ENCODE peak calls at places on chromosome 16, in eight cellular contexts. N is CD4-positive, alpha-beta memory T cell; E is endodermal cell; C is uterus; G is tibial nerve; Y is CD8-positive, alpha-beta T cell; O is IMR-90; D is CD8-positive, alpha-beta memory T cell. K is an unnamed sample.

GRCh38 chr16:15639061-15639568 is 3.8 kb downstream of the MARF1 start:
- DNase-seq in N (no peak), E (no peak), C (no peak), G (no peak), Y (peak; percentile 25), O (no peak), D (no peak), K (no peak)

GRCh38 chr16:81004646-81005353 is 1.9 kb downstream of the CMC2 start:
- DNase-seq in N (peak; percentile 46), E (no peak), C (peak; percentile 24), G (no peak), Y (peak; percentile 33), O (peak; percentile 62), D (no peak), K (peak; percentile 67)

GRCh38 chr16:11586375-11586855 is 304 bp downstream of the LITAF start:
- DNase-seq in N (no peak), E (no peak), C (no peak), G (no peak), Y (no peak), O (no peak), D (no peak), K (no peak)

GRCh38 chr16:81765111-81765919 is 13.8 kb upstream of the PLCG2 start:
- DNase-seq in N (no peak), E (no peak), C (no peak), G (no peak), Y (no peak), O (no peak), D (no peak), K (no peak)

GRCh38 chr16:66551362-66551761 is 1.0 kb upstream of the CKLF start:
- DNase-seq in N (peak; percentile 80), E (peak; percentile 82), C (no peak), G (no peak), Y (peak; percentile 62), O (peak; percentile 9), D (peak; percentile 49), K (no peak)

GRCh38 chr16:70578035-70578434 is 54.4 kb downstream of the SF3B3 start:
- DNase-seq in N (no peak), E (peak; percentile 54), C (no peak), G (no peak), Y (no peak), O (no peak), D (no peak), K (no peak)

GRCh38 chr16:47565454-47565853 is 104.3 kb downstream of the PHKB start:
- DNase-seq in N (peak; percentile 43), E (no peak), C (no peak), G (peak; percentile 24), Y (no peak), O (peak; percentile 66), D (no peak), K (peak; percentile 78)

GRCh38 chr16:72191551-72191950 is 19.6 kb upstream of the PMFBP1 start:
- DNase-seq in N (no peak), E (no peak), C (no peak), G (no peak), Y (no peak), O (no peak), D (no peak), K (no peak)

GRCh38 chr16:17414421-17414820 is 56.3 kb downstream of the XYLT1 start:
- DNase-seq in N (no peak), E (no peak), C (no peak), G (no peak), Y (no peak), O (no peak), D (no peak), K (no peak)

GRCh38 chr16:4006441-4006989 is 109.7 kb downstream of the ADCY9 start:
- DNase-seq in N (no peak), E (no peak), C (no peak), G (no peak), Y (no peak), O (peak; percentile 30), D (no peak), K (no peak)

GRCh38 chr16:58499615-58500328 is at the start of gene NDRG4:
- DNase-seq in N (peak; percentile 52), E (peak; percentile 96), C (no peak), G (no peak), Y (peak; percentile 41), O (peak; percentile 87), D (no peak), K (peak; percentile 92)

GRCh38 chr16:11677959-11678881 is 10.0 kb downstream of the SNN start:
- DNase-seq in N (no peak), E (no peak), C (no peak), G (no peak), Y (no peak), O (no peak), D (no peak), K (no peak)

GRCh38 chr16:81790772-81791171 is 11.7 kb downstream of the PLCG2 start:
- DNase-seq in N (no peak), E (no peak), C (no peak), G (no peak), Y (no peak), O (no peak), D (no peak), K (no peak)

GRCh38 chr16:77234611-77235010 is 35.4 kb downstream of the SYCE1L start:
- DNase-seq in N (no peak), E (peak; percentile 78), C (no peak), G (no peak), Y (no peak), O (no peak), D (no peak), K (no peak)

GRCh38 chr16:67672739-67673662 is 6.4 kb downstream of the C16orf86 start:
- DNase-seq in N (peak; percentile 60), E (peak; percentile 94), C (peak; percentile 65), G (no peak), Y (peak; percentile 50), O (peak; percentile 67), D (peak; percentile 32), K (peak; percentile 68)

GRCh38 chr16:56549744-56550385 is 15.0 kb upstream of the MT4 start:
- DNase-seq in N (no peak), E (no peak), C (no peak), G (no peak), Y (no peak), O (peak; percentile 28), D (no peak), K (no peak)

GRCh38 chr16:82129881-82130280 is 40.1 kb downstream of the MPHOSPH6 start:
- DNase-seq in N (no peak), E (no peak), C (no peak), G (no peak), Y (no peak), O (no peak), D (no peak), K (no peak)

GRCh38 chr16:31108035-31108793 is at the start of gene BCKDK:
- DNase-seq in N (peak; percentile 44), E (peak; percentile 88), C (peak; percentile 63), G (no peak), Y (peak; percentile 58), O (peak; percentile 60), D (peak; percentile 49), K (peak; percentile 74)
- H3K27ac ChIP-seq in N (peak within 1 kb of the TSS; percentile 75), E (no peak within 1 kb of the TSS), C (peak within 1 kb of the TSS; percentile 82), G (peak within 1 kb of the TSS; percentile 96), Y (peak within 1 kb of the TSS; percentile 64), O (peak within 1 kb of the TSS; percentile 76), D (peak within 1 kb of the TSS; percentile 75), K (no peak within 1 kb of the TSS)

GRCh38 chr16:25219070-25219737 is 2.5 kb downstream of the AQP8 start:
- DNase-seq in N (no peak), E (no peak), C (no peak), G (no peak), Y (no peak), O (no peak), D (no peak), K (no peak)
- H3K4me1 ChIP-seq in N (no peaks in the 10 kb centered on the region), E (no peaks in the 10 kb centered on the region), C (no peaks in the 10 kb centered on the region), G (no peaks in the 10 kb centered on the region), Y (no peaks in the 10 kb centered on the region), O (no peaks in the 10 kb centered on the region), D (no peaks in the 10 kb centered on the region), K (peaks cover 5% of the 10 kb centered on the region)

GRCh38 chr16:8611122-8611521 is 10.4 kb upstream of the METTL22 start:
- DNase-seq in N (no peak), E (no peak), C (no peak), G (no peak), Y (no peak), O (no peak), D (no peak), K (no peak)
- H3K27ac ChIP-seq in N (no peak overlapping the region), E (no peak overlapping the region), C (no peak overlapping the region), G (no peak overlapping the region), Y (no peak overlapping the region), O (no peak overlapping the region), D (no peak overlapping the region), K (no peak overlapping the region)

GRCh38 chr16:85444879-85445778 is 168.0 kb upstream of the GSE1 start:
- DNase-seq in N (no peak), E (peak; percentile 77), C (no peak), G (no peak), Y (no peak), O (no peak), D (no peak), K (no peak)

GRCh38 chr16:85443531-85443930 is 169.6 kb upstream of the GSE1 start:
- DNase-seq in N (no peak), E (no peak), C (no peak), G (no peak), Y (no peak), O (no peak), D (no peak), K (no peak)

GRCh38 chr16:85446846-85447656 is 166.1 kb upstream of the GSE1 start:
- DNase-seq in N (no peak), E (no peak), C (no peak), G (no peak), Y (no peak), O (no peak), D (no peak), K (no peak)

GRCh38 chr16:85447657-85448313 is 165.3 kb upstream of the GSE1 start:
- DNase-seq in N (no peak), E (no peak), C (no peak), G (no peak), Y (no peak), O (no peak), D (no peak), K (no peak)

GRCh38 chr16:85445779-85446222 is 167.3 kb upstream of the GSE1 start:
- DNase-seq in N (no peak), E (no peak), C (no peak), G (no peak), Y (no peak), O (peak; percentile 29), D (no peak), K (no peak)
- H3K4me1 ChIP-seq in N (peaks cover 23% of the 10 kb centered on the region), E (peaks cover 10% of the 10 kb centered on the region), C (no peaks in the 10 kb centered on the region), G (peaks cover 6% of the 10 kb centered on the region), Y (peaks cover 50% of the 10 kb centered on the region), O (no peaks in the 10 kb centered on the region), D (peaks cover 28% of the 10 kb centered on the region), K (peaks cover 44% of the 10 kb centered on the region)

K was measured in cardiac muscle cell.